ENCODE peak calls at places on chromosomes 12 and 14, in four cellular contexts. C, D, H and A are unnamed samples.

GRCh38 chr12:51320695-51321320 is 3.2 kb downstream of the BIN2 start:
- DNase-seq in C (no peak), D (peak; percentile 55), H (no peak), A (peak; percentile 63)

GRCh38 chr14:45559626-45560025 is 306.6 kb upstream of the MIS18BP1 start:
- DNase-seq in C (no peak), D (no peak), H (no peak), A (no peak)

GRCh38 chr14:64562432-64562831 is 12.7 kb downstream of the PPP1R36 start:
- DNase-seq in C (no peak), D (no peak), H (no peak), A (no peak)

GRCh38 chr14:105536051-105536450 is 9.7 kb downstream of the TMEM121 start:
- DNase-seq in C (no peak), D (no peak), H (no peak), A (no peak)

GRCh38 chr12:7059780-7060179 is 738 bp upstream of the C1S start:
- DNase-seq in C (no peak), D (no peak), H (no peak), A (no peak)

GRCh38 chr12:47949441-47950341 is 13.7 kb upstream of the TMEM106C start:
- DNase-seq in C (peak; percentile 25), D (peak; percentile 90), H (peak; percentile 77), A (peak; percentile 41)

GRCh38 chr12:95336387-95337067 is 118.9 kb downstream of the VEZT start:
- DNase-seq in C (no peak), D (peak; percentile 66), H (peak; percentile 91), A (peak; percentile 92)

GRCh38 chr12:89567691-89568239 is 41.9 kb upstream of the POC1B start:
- DNase-seq in C (no peak), D (no peak), H (no peak), A (no peak)

GRCh38 chr12:98379106-98379505 is 136.3 kb upstream of the TMPO start:
- DNase-seq in C (no peak), D (no peak), H (no peak), A (no peak)

GRCh38 chr12:50922820-50923219 is 29.5 kb upstream of the HIGD1C start:
- DNase-seq in C (no peak), D (no peak), H (peak; percentile 53), A (no peak)

GRCh38 chr12:39367494-39367893 is 75.4 kb downstream of the KIF21A start:
- DNase-seq in C (no peak), D (no peak), H (no peak), A (no peak)

GRCh38 chr12:125674554-125674953 is 609.3 kb downstream of the AACS start:
- DNase-seq in C (no peak), D (no peak), H (no peak), A (no peak)

GRCh38 chr12:65824314-65824563 is at the start of gene HMGA2:
- DNase-seq in C (peak; percentile 48), D (no peak), H (peak; percentile 89), A (peak; percentile 73)
- H3K4me3 ChIP-seq in C (peak within 1 kb of the TSS; percentile 93), D (peak within 1 kb of the TSS; percentile 39), H (peak within 1 kb of the TSS; percentile 82), A (peak within 1 kb of the TSS; percentile 96)

DNA sequence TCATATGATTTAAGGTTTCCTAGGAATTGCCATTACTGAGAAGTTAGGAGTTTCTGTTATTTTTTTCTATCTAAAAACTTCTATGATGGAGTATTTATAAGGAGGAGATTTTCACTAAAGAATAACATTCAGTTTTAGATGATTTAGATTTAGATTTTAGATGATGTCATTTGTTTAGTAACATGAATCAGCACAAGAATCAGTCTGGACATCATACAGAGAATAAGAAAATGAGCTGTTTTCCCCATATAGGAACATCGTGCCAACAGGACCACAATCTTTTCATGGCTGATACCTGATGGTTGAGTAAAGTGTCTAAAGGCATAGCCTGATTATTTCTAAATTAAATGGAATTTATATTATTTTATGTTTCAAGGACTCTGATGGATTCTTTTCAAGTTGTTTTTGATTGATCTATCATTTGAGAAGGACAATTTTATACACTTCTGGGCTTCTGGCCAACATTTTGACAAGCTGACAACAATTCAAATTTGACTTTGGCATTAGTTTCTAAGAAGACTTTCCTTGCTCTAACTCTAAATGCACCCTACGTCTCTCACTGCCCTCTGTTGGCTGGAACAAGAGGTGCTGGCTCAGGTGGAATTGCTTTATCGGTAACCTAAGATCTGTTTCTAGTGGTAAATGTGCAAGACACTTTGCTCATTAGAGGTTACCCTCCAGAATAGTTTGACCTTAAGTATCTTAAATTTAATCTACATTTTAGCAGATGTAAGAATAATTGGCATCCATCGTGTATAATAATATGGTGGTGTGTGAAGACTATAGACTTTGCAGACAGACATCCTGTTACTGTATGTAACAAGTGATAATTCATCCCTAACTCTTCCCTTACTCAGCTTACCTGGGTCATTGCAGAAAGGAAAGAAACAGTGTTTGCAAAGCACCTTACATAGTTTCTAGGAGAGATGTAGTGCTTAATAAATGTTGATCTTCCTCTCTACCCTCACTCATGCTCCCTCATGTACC is 42.8 kb upstream of the CPSF6 start:
- DNase-seq in C (no peak), D (peak; percentile 52), H (peak; percentile 5), A (no peak)
- TF ChIP-seq CTCF in C (peak; percentile 27), D (no peak), H (peak; percentile 15), A (peak; percentile 28)

GRCh38 chr12:57713209-57713608 is 19.3 kb downstream of the OS9 start:
- DNase-seq in C (no peak), D (no peak), H (no peak), A (no peak)
- H3K4me3 ChIP-seq in C (no peak overlapping the region), D (no peak overlapping the region), H (no peak overlapping the region), A (no peak overlapping the region)

DNA sequence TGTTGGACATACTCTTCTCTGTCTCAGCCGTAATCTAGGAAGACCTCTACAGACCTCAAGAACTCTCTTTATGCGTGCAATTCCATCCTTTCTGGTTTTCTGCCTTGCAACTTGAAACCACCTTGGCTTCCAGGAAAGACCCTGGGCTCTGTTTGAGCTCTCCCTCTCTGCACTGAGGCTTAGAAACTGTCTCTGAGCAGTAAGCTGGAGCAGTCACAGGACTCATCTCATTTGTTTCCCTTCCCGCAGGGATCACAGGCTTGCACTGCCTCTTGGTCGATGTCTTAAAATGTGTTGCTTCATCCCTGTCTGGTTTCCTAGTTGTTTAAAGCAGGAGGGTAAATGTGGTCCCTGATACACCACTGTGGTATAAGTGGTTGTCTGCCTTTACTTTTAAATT is 26.2 kb downstream of the EID3 start:
- DNase-seq in C (no peak), D (no peak), H (no peak), A (no peak)
- TF ChIP-seq CTCF in C (no peak), D (no peak), H (no peak), A (no peak)

GRCh38 chr12:64669270-64669842 is 59.1 kb downstream of the RASSF3 start:
- DNase-seq in C (no peak), D (peak; percentile 78), H (no peak), A (no peak)
- H3K4me3 ChIP-seq in C (no peak overlapping the region), D (peak overlapping the region; percentile 36), H (no peak overlapping the region), A (no peak overlapping the region)

GRCh38 chr12:3304436-3305135 is 186.4 kb upstream of the PRMT8 start:
- DNase-seq in C (peak; percentile 93), D (no peak), H (peak; percentile 71), A (peak; percentile 59)
- TF ChIP-seq CTCF in C (no peak), D (no peak), H (no peak), A (no peak)

GRCh38 chr12:104050436-104050835 is 449 bp upstream of the GLT8D2 start:
- DNase-seq in C (no peak), D (no peak), H (no peak), A (no peak)
- H3K4me3 ChIP-seq in C (no peak overlapping the region), D (no peak overlapping the region), H (peak overlapping the region; percentile 70), A (peak overlapping the region; percentile 61)

GRCh38 chr12:72699362-72699761 is 427.2 kb downstream of the TRHDE start:
- DNase-seq in C (no peak), D (no peak), H (no peak), A (no peak)
- TF ChIP-seq CTCF in C (no peak), D (no peak), H (no peak), A (peak; percentile 22)

DNA sequence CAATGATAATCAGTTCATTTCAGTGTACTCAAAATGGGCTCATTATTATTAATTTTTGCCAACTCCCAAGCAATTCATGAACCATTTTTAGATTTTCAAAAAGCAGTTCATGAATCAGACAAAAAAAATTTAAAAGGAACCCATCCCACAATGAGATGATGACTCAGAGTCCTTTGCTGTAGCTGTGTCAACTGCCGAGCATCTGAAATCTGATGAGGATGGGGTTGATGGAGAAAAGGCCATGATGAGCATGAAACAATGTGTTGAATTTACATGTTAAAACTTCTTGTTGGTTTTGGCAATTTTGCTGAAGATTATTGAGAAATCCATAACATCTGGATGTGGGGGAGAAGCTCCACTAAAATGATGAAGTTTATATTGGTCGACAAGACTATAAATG is 378.0 kb downstream of the FOXG1 start:
- DNase-seq in C (no peak), D (no peak), H (peak; percentile 99), A (peak; percentile 95)
- H3K4me3 ChIP-seq in C (no peak overlapping the region), D (no peak overlapping the region), H (no peak overlapping the region), A (no peak overlapping the region)